ENCODE peak calls at places on chromosomes 11 and 22, in four cellular contexts. J is GM12878, M is K562, U is GM12891. S is an unnamed sample.
A peak's percentile ranks its signal among the peaks of the same experiment; 100 is the strongest.

GRCh38 chr11:16806791-16807190 is 68.3 kb downstream of the C11orf58 start:
- DNase-seq in J (no peak), M (no peak), U (no peak), S (no peak)

GRCh38 chr22:29383740-29384139 is 4.6 kb downstream of the AP1B1 start:
- DNase-seq in J (no peak), M (peak; percentile 20), U (no peak), S (no peak)

GRCh38 chr11:13279487-13279834 is 1.9 kb downstream of the BMAL1 start:
- DNase-seq in J (no peak), M (no peak), U (no peak), S (no peak)

GRCh38 chr22:22171357-22172218 is 73.0 kb upstream of the VPREB1 start:
- DNase-seq in J (no peak), M (peak; percentile 67), U (no peak), S (peak; percentile 19)

GRCh38 chr11:2272946-2273280 is 2.5 kb upstream of the ASCL2 start:
- DNase-seq in J (no peak), M (no peak), U (no peak), S (no peak)

GRCh38 chr22:41446057-41446501 is 522 bp downstream of the TOB2 start:
- DNase-seq in J (no peak), M (peak; percentile 42), U (no peak), S (peak; percentile 28)

GRCh38 chr11:2700415-2701211 is 819 bp upstream of the KCNQ1OT1 start:
- DNase-seq in J (peak; percentile 13), M (peak; percentile 74), U (no peak), S (no peak)

GRCh38 chr11:119907122-119907933 is 178.3 kb upstream of the NECTIN1 start:
- DNase-seq in J (no peak), M (no peak), U (no peak), S (no peak)

GRCh38 chr11:1765871-1766718 is 2.4 kb upstream of the CTSD start:
- DNase-seq in J (no peak), M (no peak), U (no peak), S (no peak)

GRCh38 chr22:20783844-20784723 is 10.2 kb downstream of the SERPIND1 start:
- DNase-seq in J (peak; percentile 28), M (peak; percentile 98), U (peak; percentile 53), S (peak; percentile 55)

GRCh38 chr11:130418210-130418609 is 10.2 kb downstream of the ADAMTS8 start:
- DNase-seq in J (no peak), M (no peak), U (no peak), S (no peak)

GRCh38 chr11:69442012-69442806 is 39.3 kb upstream of the LINC01488 start:
- DNase-seq in J (no peak), M (no peak), U (no peak), S (no peak)

GRCh38 chr11:1573847-1574255 is 1.8 kb upstream of the DUSP8 start:
- DNase-seq in J (no peak), M (no peak), U (no peak), S (no peak)

GRCh38 chr11:3905080-3905953 is 49.9 kb downstream of the STIM1 start:
- DNase-seq in J (no peak), M (peak; percentile 53), U (peak; percentile 52), S (peak; percentile 79)

GRCh38 chr11:2886191-2886894 is 768 bp upstream of the CDKN1C start:
- DNase-seq in J (no peak), M (no peak), U (no peak), S (no peak)

GRCh38 chr11:61270354-61271070 is 24.6 kb downstream of the VWCE start:
- DNase-seq in J (no peak), M (no peak), U (peak; percentile 49), S (no peak)

GRCh38 chr11:109648804-109649203 is 226.8 kb downstream of the C11orf87 start:
- DNase-seq in J (no peak), M (no peak), U (no peak), S (no peak)

GRCh38 chr11:10414659-10415058 is 40.4 kb upstream of the AMPD3 start:
- DNase-seq in J (no peak), M (no peak), U (no peak), S (no peak)
- TF ChIP-seq SPI1 in J (peak; percentile 30), M (peak; percentile 70), U (peak; percentile 54), S (peak; percentile 92)

GRCh38 chr11:95398437-95399112 is 167.6 kb upstream of the SESN3 start:
- DNase-seq in J (no peak), M (no peak), U (no peak), S (no peak)

GRCh38 chr11:95404370-95404769 is 173.4 kb upstream of the SESN3 start:
- DNase-seq in J (no peak), M (no peak), U (no peak), S (no peak)
- TF ChIP-seq SPI1 in J (no peak), M (no peak), U (no peak), S (no peak)

DNA sequence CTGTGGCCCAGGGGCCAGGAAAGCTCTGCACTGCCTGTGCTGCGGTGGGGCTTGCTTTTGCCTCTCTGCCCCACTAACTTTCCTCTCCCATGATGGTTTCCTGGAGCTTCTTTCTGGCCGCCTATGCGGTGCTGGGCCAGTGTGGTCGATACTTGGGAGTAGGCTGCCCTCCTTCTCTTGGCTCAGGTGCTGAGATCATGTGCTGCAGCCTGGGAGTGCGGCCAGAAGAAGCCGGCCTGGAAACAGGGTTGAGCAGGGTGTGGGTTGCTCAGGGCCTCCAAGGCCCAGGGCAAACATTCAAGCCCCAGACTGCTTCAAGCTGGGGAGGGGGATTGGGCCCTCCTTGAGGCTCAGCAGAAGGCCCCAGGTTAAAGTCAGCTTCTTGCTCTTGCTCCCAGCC is 125.0 kb downstream of the NTM start:
- DNase-seq in J (no peak), M (no peak), U (no peak), S (no peak)
- TF ChIP-seq SPI1 in J (no peak), M (no peak), U (no peak), S (no peak)

GRCh38 chr11:121089566-121089965 is 11.5 kb upstream of the TECTA start:
- DNase-seq in J (no peak), M (no peak), U (no peak), S (no peak)

GRCh38 chr11:121082219-121082618 is 18.8 kb upstream of the TECTA start:
- DNase-seq in J (no peak), M (no peak), U (no peak), S (no peak)

GRCh38 chr11:121082670-121083069 is 18.4 kb upstream of the TECTA start:
- DNase-seq in J (no peak), M (no peak), U (no peak), S (no peak)

GRCh38 chr11:121090145-121090721 is 10.8 kb upstream of the TECTA start:
- DNase-seq in J (no peak), M (no peak), U (no peak), S (no peak)

DNA sequence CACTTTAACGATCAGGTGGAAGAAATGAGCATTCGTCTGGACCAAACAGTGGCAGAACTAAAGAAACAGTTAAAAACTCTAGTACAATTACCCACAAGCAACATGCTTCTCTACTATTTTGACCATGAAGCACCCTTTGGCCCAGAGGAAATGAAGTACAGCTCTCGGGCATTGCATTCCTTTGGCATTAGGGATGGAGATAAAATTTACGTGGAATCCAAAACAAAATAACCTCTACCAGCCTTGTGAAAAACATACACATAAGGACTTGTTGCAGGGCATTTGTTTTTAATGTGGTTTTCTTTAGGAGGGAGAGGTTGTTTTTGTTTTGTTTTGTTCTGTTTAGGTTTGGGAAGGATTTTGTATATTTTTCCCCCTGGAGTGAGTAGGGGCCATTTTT is 14.2 kb upstream of the TECTA start:
- DNase-seq in J (no peak), M (no peak), U (no peak), S (no peak)
- TF ChIP-seq SPI1 in J (no peak), M (no peak), U (no peak), S (no peak)

GRCh38 chr11:68116892-68117435 is 4.2 kb downstream of the CHKA start:
- DNase-seq in J (no peak), M (no peak), U (no peak), S (no peak)

GRCh38 chr11:68116126-68116525 is 5.1 kb downstream of the CHKA start:
- DNase-seq in J (no peak), M (no peak), U (no peak), S (no peak)

GRCh38 chr11:68120212-68121066 is 749 bp downstream of the CHKA start:
- DNase-seq in J (peak; percentile 32), M (peak; percentile 73), U (no peak), S (peak; percentile 47)

GRCh38 chr11:68118753-68119448 is 2.3 kb downstream of the CHKA start:
- DNase-seq in J (peak; percentile 79), M (no peak), U (no peak), S (peak; percentile 72)

DNA sequence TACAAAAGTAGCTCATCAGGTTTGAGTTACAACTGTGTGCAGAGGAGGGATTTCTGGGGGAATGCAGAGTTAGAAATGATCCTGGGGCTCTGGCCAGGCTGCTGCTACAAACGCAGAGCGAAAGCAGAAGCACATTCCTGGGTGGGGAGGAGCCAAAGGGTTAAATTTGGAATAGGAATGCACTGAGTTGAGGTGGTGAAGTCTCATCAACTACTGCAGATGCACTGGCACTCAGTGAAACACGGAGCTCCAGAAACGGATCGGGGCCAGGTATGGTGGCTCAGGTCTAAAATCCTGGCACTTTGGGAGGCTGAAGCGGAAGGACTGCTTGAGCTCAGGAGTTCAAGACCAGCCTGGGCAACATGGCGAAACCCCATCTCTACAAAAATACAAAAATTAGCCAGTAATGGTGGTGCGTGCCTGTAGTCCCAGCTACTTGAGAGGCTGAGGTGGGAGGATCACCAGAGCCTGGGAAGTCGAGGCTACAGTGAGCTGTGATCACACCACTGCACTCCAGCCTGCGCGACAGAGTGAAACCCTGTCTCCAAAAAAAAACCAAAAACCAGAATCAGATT is 3.2 kb downstream of the CHKA start:
- DNase-seq in J (no peak), M (no peak), U (no peak), S (no peak)
- TF ChIP-seq SPI1 in J (no peak), M (no peak), U (no peak), S (no peak)

GRCh38 chr22:45550891-45551290 is 48.2 kb downstream of the FBLN1 start:
- DNase-seq in J (no peak), M (no peak), U (no peak), S (no peak)

GRCh38 chr22:45551310-45552016 is 48.8 kb downstream of the FBLN1 start:
- DNase-seq in J (no peak), M (no peak), U (no peak), S (no peak)

GRCh38 chr22:45549739-45550138 is 47.1 kb downstream of the FBLN1 start:
- DNase-seq in J (no peak), M (no peak), U (no peak), S (no peak)

GRCh38 chr22:45548991-45549736 is 46.5 kb downstream of the FBLN1 start:
- DNase-seq in J (no peak), M (peak; percentile 41), U (no peak), S (no peak)

DNA sequence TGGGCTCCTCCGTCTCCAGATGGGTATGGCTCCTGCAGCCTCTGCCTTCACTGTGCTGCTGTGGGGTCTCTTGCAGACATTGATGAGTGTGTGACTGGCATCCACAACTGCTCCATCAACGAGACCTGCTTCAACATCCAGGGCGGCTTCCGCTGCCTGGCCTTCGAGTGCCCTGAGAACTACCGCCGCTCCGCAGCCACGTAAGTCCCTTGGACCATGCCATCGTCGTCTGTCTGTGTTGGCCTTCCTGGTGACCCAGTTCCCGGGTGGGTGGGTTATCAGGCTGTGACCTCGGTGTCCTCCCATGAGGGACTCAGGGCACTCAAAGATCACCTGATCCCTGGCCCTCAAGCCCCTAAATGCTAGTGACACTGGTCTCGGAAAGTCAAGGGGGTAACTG is 47.7 kb downstream of the FBLN1 start:
- DNase-seq in J (no peak), M (no peak), U (no peak), S (no peak)
- TF ChIP-seq SPI1 in J (no peak), M (no peak), U (no peak), S (no peak)